ENCODE peak calls at places on chromosome 1, in nine cellular contexts. U is CD8-positive, alpha-beta T cell; T is T-helper 2 cell; V is activated CD4-positive, alpha-beta T cell treated with anti-CD3 and anti-CD28 coated beads, Interleukin-2, amount 10 ng/mL, durations not matched to agents 7 days and 5 days; J is neuronal stem cell; A is stimulated activated naive CD4-positive, alpha-beta T cell; Z is adipocyte; I is fibroblast of lung; M is hippocampal formation. D is an unnamed sample.

GRCh38 chr1:64748222-64748621 is 3.3 kb downstream of the RAVER2 start:
- DNase-seq in U (no peak), T (no peak), V (no peak), J (no peak), A (no peak), Z (no peak), I (no peak), M (no peak), D (no peak)

GRCh38 chr1:209634005-209634737 is 18.1 kb downstream of the LAMB3 start:
- DNase-seq in U (no peak), T (no peak), V (no peak), J (no peak), A (no peak), Z (no peak), I (no peak), M (no peak), D (no peak)

GRCh38 chr1:207084241-207084640 is 4.4 kb upstream of the C4BPB start:
- DNase-seq in U (no peak), T (no peak), V (no peak), J (no peak), A (no peak), Z (peak), I (no peak), M (no peak), D (no peak)

GRCh38 chr1:30527511-30528140 is 195.8 kb downstream of the MATN1 start:
- DNase-seq in U (no peak), T (no peak), V (no peak), J (no peak), A (no peak), Z (no peak), I (no peak), M (no peak), D (peak)

GRCh38 chr1:115456441-115456961 is 118.5 kb upstream of the NGF start:
- DNase-seq in U (no peak), T (no peak), V (no peak), J (no peak), A (no peak), Z (peak), I (no peak), M (no peak), D (peak)

GRCh38 chr1:235624751-235625192 is 24.8 kb downstream of the GNG4 start:
- DNase-seq in U (no peak), T (no peak), V (no peak), J (no peak), A (no peak), Z (peak), I (peak), M (no peak), D (no peak)

GRCh38 chr1:69451196-69451595 is 116.5 kb upstream of the LRRC7 start:
- DNase-seq in U (no peak), T (no peak), V (no peak), J (no peak), A (no peak), Z (no peak), I (no peak), M (no peak), D (no peak)

GRCh38 chr1:90761156-90761555 is 44.1 kb upstream of the BARHL2 start:
- DNase-seq in U (no peak), T (no peak), V (no peak), J (no peak), A (no peak), Z (no peak), I (no peak), M (no peak), D (no peak)